ENCODE peak calls at places on chromosome 6, in four cellular contexts. R is substantia nigra, T is GM13976, L is lung. C is an unnamed sample.

GRCh38 chr6:21201673-21202430 is 391.7 kb upstream of the SOX4 start:
- DNase-seq in T (no peak), R (no peak), L (no peak), C (no peak)

GRCh38 chr6:158536891-158537798 is 22.7 kb upstream of the TMEM181 start:
- DNase-seq in R (no peak), L (peak; percentile 41), T (peak; percentile 49), C (no peak)

GRCh38 chr6:56827908-56828649 is 126.8 kb upstream of the BEND6 start:
- DNase-seq in T (no peak), L (no peak), R (no peak), C (no peak)

GRCh38 chr6:168427184-168427583 is 13.8 kb upstream of the SMOC2 start:
- DNase-seq in L (no peak), T (no peak), R (no peak), C (no peak)

GRCh38 chr6:33431880-33432541 is 12.1 kb downstream of the SYNGAP1 start:
- DNase-seq in R (no peak), L (no peak), T (no peak), C (no peak)

GRCh38 chr6:47628448-47629272 is 69.7 kb upstream of the ADGRF4 start:
- DNase-seq in L (no peak), T (no peak), R (no peak), C (no peak)

GRCh38 chr6:151716446-151717047 is 90.9 kb upstream of the ESR1 start:
- DNase-seq in T (no peak), R (no peak), L (no peak), C (no peak)

GRCh38 chr6:19150307-19150706 is 686.9 kb upstream of the ID4 start:
- DNase-seq in R (no peak), L (no peak), T (no peak), C (no peak)

GRCh38 chr6:356828-357251 is 34.7 kb upstream of the IRF4 start:
- DNase-seq in L (no peak), R (no peak), T (peak; percentile 89), C (no peak)

GRCh38 chr6:73901986-73902385 is 206.0 kb downstream of the CD109 start:
- DNase-seq in T (no peak), R (no peak), L (no peak), C (no peak)

GRCh38 chr6:31663961-31664789 is 622 bp downstream of the GPANK1 start:
- DNase-seq in L (no peak), R (no peak), T (no peak), C (no peak)

C was measured in GM12878.